ENCODE peak calls at places on chromosomes 16 and 17, in eight cellular contexts. J is C1 segment of cervical spinal cord; S is naive thymus-derived CD8-positive, alpha-beta T cell; Q is hypothalamus; E is left colon; R is substantia nigra; X is cardiac fibroblast; B is neuronal stem cell. H is an unnamed sample.
A peak's percentile ranks its signal among the peaks of the same experiment; 100 is the strongest.

GRCh38 chr17:80892019-80892855 is 99.4 kb upstream of the CHMP6 start:
- DNase-seq in Q (peak; percentile 53), R (no peak), X (peak; percentile 98), J (no peak), B (no peak), S (no peak), E (peak; percentile 47), H (peak; percentile 98)

GRCh38 chr16:4358831-4359561 is 7.9 kb upstream of the PAM16 start:
- DNase-seq in B (peak; percentile 72), E (peak; percentile 64), R (peak; percentile 9), Q (peak; percentile 35), S (peak; percentile 45), J (peak; percentile 59), X (peak; percentile 54), H (peak; percentile 50)

GRCh38 chr17:19338031-19338990 is 24.2 kb downstream of the B9D1 start:
- DNase-seq in Q (peak; percentile 52), B (no peak), J (peak; percentile 51), R (no peak), X (peak; percentile 56), S (peak; percentile 40), E (peak; percentile 83), H (peak; percentile 50)

GRCh38 chr16:76535-77272 is 1.3 kb upstream of the MPG start:
- DNase-seq in B (no peak), X (peak; percentile 82), J (peak; percentile 19), E (peak; percentile 67), Q (no peak), S (no peak), R (no peak), H (peak; percentile 93)

GRCh38 chr16:1534021-1535020 is 855 bp downstream of the TMEM204 start:
- DNase-seq in J (no peak), Q (no peak), E (peak; percentile 21), B (no peak), R (no peak), X (peak; percentile 24), S (no peak), H (peak; percentile 38)

GRCh38 chr16:27460663-27461482 is 58.9 kb downstream of the IL21R start:
- DNase-seq in B (no peak), S (no peak), Q (no peak), X (no peak), J (no peak), E (no peak), R (no peak), H (no peak)

GRCh38 chr17:74373838-74374606 is 6.7 kb downstream of the GPR142 start:
- DNase-seq in E (peak; percentile 56), B (no peak), X (no peak), Q (peak; percentile 75), S (no peak), J (peak; percentile 51), R (peak; percentile 38), H (no peak)

GRCh38 chr17:34580685-34581445 is 1.5 kb downstream of the TMEM132E start:
- DNase-seq in Q (no peak), X (no peak), S (no peak), J (peak; percentile 43), E (no peak), B (no peak), R (no peak), H (no peak)

GRCh38 chr17:67531291-67531690 is 154.2 kb downstream of the PITPNC1 start:
- DNase-seq in S (no peak), R (no peak), X (peak; percentile 27), Q (peak; percentile 24), J (peak; percentile 16), E (peak; percentile 42), B (no peak), H (peak; percentile 45)

GRCh38 chr16:17437142-17437720 is 33.5 kb downstream of the XYLT1 start:
- DNase-seq in E (no peak), X (no peak), R (no peak), J (no peak), S (no peak), Q (no peak), B (no peak), H (no peak)

GRCh38 chr17:81383504-81384421 is 11.5 kb upstream of the BAHCC1 start:
- DNase-seq in J (peak; percentile 47), S (no peak), E (no peak), B (no peak), R (no peak), X (no peak), Q (no peak), H (no peak)

GRCh38 chr17:83065660-83066542 is 13.5 kb upstream of the METRNL start:
- DNase-seq in J (no peak), R (no peak), Q (no peak), S (no peak), E (peak; percentile 3), X (no peak), B (no peak), H (no peak)

GRCh38 chr17:21129023-21129681 is 2.4 kb downstream of the DHRS7B start:
- DNase-seq in E (no peak), R (no peak), S (no peak), Q (peak; percentile 4), B (no peak), J (no peak), X (peak; percentile 79), H (peak; percentile 70)